ENCODE peak calls at places on chromosome 12, in six cellular contexts. One of them, this sample, is unnamed.

GRCh38 chr12:107826276-107826675 is 51.8 kb downstream of the ASCL4 start:
- DNase-seq in psoas muscle: no peak
- DNase-seq in tibial nerve: no peak
- DNase-seq in left ventricle myocardium inferior: no peak
- DNase-seq in mesenchymal stem cell: no peak
- DNase-seq in lower lobe of right lung: no peak
- DNase-seq in this sample: no peak

GRCh38 chr12:26939953-26940352 is 1.7 kb downstream of the FGFR1OP2 start:
- DNase-seq in tibial nerve: no peak
- DNase-seq in psoas muscle: no peak
- DNase-seq in left ventricle myocardium inferior: no peak
- DNase-seq in lower lobe of right lung: no peak
- DNase-seq in mesenchymal stem cell: no peak
- DNase-seq in this sample: no peak

GRCh38 chr12:3428631-3429030 is 62.4 kb upstream of the PRMT8 start:
- DNase-seq in tibial nerve: no peak
- DNase-seq in left ventricle myocardium inferior: no peak
- DNase-seq in psoas muscle: no peak
- DNase-seq in lower lobe of right lung: no peak
- DNase-seq in mesenchymal stem cell: no peak
- DNase-seq in this sample: no peak

GRCh38 chr12:109433618-109434017 is 43.5 kb downstream of the KCTD10 start:
- DNase-seq in mesenchymal stem cell: no peak
- DNase-seq in tibial nerve: no peak
- DNase-seq in lower lobe of right lung: no peak
- DNase-seq in left ventricle myocardium inferior: peak; percentile 28
- DNase-seq in psoas muscle: peak; percentile 31
- DNase-seq in this sample: no peak

GRCh38 chr12:19201653-19202052 is 72.1 kb downstream of the PLEKHA5 start:
- DNase-seq in lower lobe of right lung: no peak
- DNase-seq in left ventricle myocardium inferior: no peak
- DNase-seq in psoas muscle: no peak
- DNase-seq in tibial nerve: no peak
- DNase-seq in mesenchymal stem cell: peak; percentile 49
- DNase-seq in this sample: no peak

GRCh38 chr12:102833687-102834435 is 83.2 kb downstream of the PAH start:
- DNase-seq in left ventricle myocardium inferior: no peak
- DNase-seq in mesenchymal stem cell: no peak
- DNase-seq in tibial nerve: no peak
- DNase-seq in lower lobe of right lung: no peak
- DNase-seq in psoas muscle: no peak
- DNase-seq in this sample: no peak

GRCh38 chr12:93591137-93591868 is 18.8 kb downstream of the SOCS2 start:
- DNase-seq in lower lobe of right lung: peak; percentile 88
- DNase-seq in tibial nerve: peak; percentile 49
- DNase-seq in left ventricle myocardium inferior: peak; percentile 78
- DNase-seq in psoas muscle: peak; percentile 78
- DNase-seq in mesenchymal stem cell: peak; percentile 91
- DNase-seq in this sample: peak; percentile 94

GRCh38 chr12:71438670-71439361 is 782 bp upstream of the LGR5 start:
- DNase-seq in lower lobe of right lung: no peak
- DNase-seq in tibial nerve: no peak
- DNase-seq in mesenchymal stem cell: peak; percentile 42
- DNase-seq in psoas muscle: no peak
- DNase-seq in left ventricle myocardium inferior: no peak
- DNase-seq in this sample: no peak

GRCh38 chr12:117986705-117987469 is 18.1 kb upstream of the KSR2 start:
- DNase-seq in mesenchymal stem cell: no peak
- DNase-seq in left ventricle myocardium inferior: no peak
- DNase-seq in tibial nerve: no peak
- DNase-seq in lower lobe of right lung: no peak
- DNase-seq in psoas muscle: no peak
- DNase-seq in this sample: no peak

GRCh38 chr12:115932073-115932472 is 345.4 kb downstream of the MED13L start:
- DNase-seq in psoas muscle: no peak
- DNase-seq in lower lobe of right lung: no peak
- DNase-seq in tibial nerve: no peak
- DNase-seq in left ventricle myocardium inferior: no peak
- DNase-seq in mesenchymal stem cell: no peak
- DNase-seq in this sample: no peak

GRCh38 chr12:71220295-71220694 is 62.5 kb upstream of the TSPAN8 start:
- DNase-seq in mesenchymal stem cell: no peak
- DNase-seq in left ventricle myocardium inferior: no peak
- DNase-seq in tibial nerve: no peak
- DNase-seq in lower lobe of right lung: no peak
- DNase-seq in psoas muscle: no peak
- DNase-seq in this sample: no peak

GRCh38 chr12:64672925-64673409 is 62.7 kb downstream of the RASSF3 start:
- DNase-seq in left ventricle myocardium inferior: peak; percentile 49
- DNase-seq in mesenchymal stem cell: peak; percentile 51
- DNase-seq in tibial nerve: no peak
- DNase-seq in psoas muscle: peak; percentile 23
- DNase-seq in lower lobe of right lung: peak; percentile 55
- DNase-seq in this sample: peak; percentile 73
- H3K4me1 ChIP-seq in left ventricle myocardium inferior: peaks cover 100% of the 10 kb centered on the region
- H3K4me1 ChIP-seq in mesenchymal stem cell: peaks cover 21% of the 10 kb centered on the region
- H3K4me1 ChIP-seq in tibial nerve: peaks cover 26% of the 10 kb centered on the region
- H3K4me1 ChIP-seq in psoas muscle: peaks cover 15% of the 10 kb centered on the region
- H3K4me1 ChIP-seq in lower lobe of right lung: peaks cover 99% of the 10 kb centered on the region
- H3K4me1 ChIP-seq in this sample: peaks cover 97% of the 10 kb centered on the region

DNA sequence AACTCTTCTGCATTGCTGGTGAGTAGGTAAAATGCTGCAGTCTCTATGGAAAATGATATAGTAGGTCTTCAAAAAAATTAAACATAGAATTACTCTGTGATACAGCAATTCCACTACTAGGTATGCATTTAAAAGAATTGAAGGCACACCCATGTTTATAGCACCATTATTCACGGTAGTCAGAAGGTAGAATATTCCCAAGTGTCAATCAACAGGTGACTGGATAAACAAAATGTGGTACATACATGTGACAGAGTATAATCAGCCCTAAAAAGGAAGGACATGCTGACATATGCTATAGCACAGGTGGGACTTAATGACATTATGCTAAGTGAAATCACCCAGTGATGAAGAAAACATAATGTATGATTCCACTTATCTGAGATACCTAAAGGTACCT is 123.3 kb downstream of the CCER1 start:
- DNase-seq in psoas muscle: no peak
- DNase-seq in tibial nerve: no peak
- DNase-seq in lower lobe of right lung: no peak
- DNase-seq in left ventricle myocardium inferior: no peak
- DNase-seq in mesenchymal stem cell: no peak
- DNase-seq in this sample: no peak
- H3K4me1 ChIP-seq in psoas muscle: no peaks in the 10 kb centered on the region
- H3K4me1 ChIP-seq in tibial nerve: peaks cover 5% of the 10 kb centered on the region
- H3K4me1 ChIP-seq in lower lobe of right lung: no peaks in the 10 kb centered on the region
- H3K4me1 ChIP-seq in left ventricle myocardium inferior: peaks cover 26% of the 10 kb centered on the region
- H3K4me1 ChIP-seq in mesenchymal stem cell: no peaks in the 10 kb centered on the region
- H3K4me1 ChIP-seq in this sample: peaks cover 11% of the 10 kb centered on the region

GRCh38 chr12:47078086-47078395 is 1.4 kb upstream of the PCED1B start:
- DNase-seq in left ventricle myocardium inferior: no peak
- DNase-seq in lower lobe of right lung: no peak
- DNase-seq in tibial nerve: no peak
- DNase-seq in mesenchymal stem cell: no peak
- DNase-seq in psoas muscle: no peak
- DNase-seq in this sample: no peak

GRCh38 chr12:47079894-47080724 is at the start of gene AMIGO2:
- DNase-seq in mesenchymal stem cell: peak; percentile 77
- DNase-seq in tibial nerve: peak; percentile 14
- DNase-seq in lower lobe of right lung: peak; percentile 72
- DNase-seq in psoas muscle: peak; percentile 57
- DNase-seq in left ventricle myocardium inferior: peak; percentile 51
- DNase-seq in this sample: peak; percentile 83

GRCh38 chr12:47079365-47079893 is at the start of gene PCED1B:
- DNase-seq in left ventricle myocardium inferior: peak; percentile 78
- DNase-seq in lower lobe of right lung: peak; percentile 88
- DNase-seq in psoas muscle: peak; percentile 70
- DNase-seq in tibial nerve: peak; percentile 45
- DNase-seq in mesenchymal stem cell: peak; percentile 73
- DNase-seq in this sample: peak; percentile 91

GRCh38 chr12:47077206-47078085 is 2.0 kb upstream of the PCED1B start:
- DNase-seq in tibial nerve: no peak
- DNase-seq in psoas muscle: no peak
- DNase-seq in lower lobe of right lung: no peak
- DNase-seq in mesenchymal stem cell: no peak
- DNase-seq in left ventricle myocardium inferior: no peak
- DNase-seq in this sample: no peak

GRCh38 chr12:47078733-47079364 is 572 bp upstream of the PCED1B start:
- DNase-seq in tibial nerve: no peak
- DNase-seq in lower lobe of right lung: peak; percentile 62
- DNase-seq in left ventricle myocardium inferior: no peak
- DNase-seq in mesenchymal stem cell: peak; percentile 49
- DNase-seq in psoas muscle: peak; percentile 17
- DNase-seq in this sample: peak; percentile 87
- H3K4me1 ChIP-seq in tibial nerve: peaks cover 29% of the 10 kb centered on the region
- H3K4me1 ChIP-seq in lower lobe of right lung: peaks cover 58% of the 10 kb centered on the region
- H3K4me1 ChIP-seq in left ventricle myocardium inferior: peaks cover 41% of the 10 kb centered on the region
- H3K4me1 ChIP-seq in mesenchymal stem cell: peaks cover 13% of the 10 kb centered on the region
- H3K4me1 ChIP-seq in psoas muscle: peaks cover 13% of the 10 kb centered on the region
- H3K4me1 ChIP-seq in this sample: no peaks in the 10 kb centered on the region

GRCh38 chr12:113246478-113247122 is 25.3 kb downstream of the TPCN1 start:
- DNase-seq in lower lobe of right lung: no peak
- DNase-seq in tibial nerve: no peak
- DNase-seq in mesenchymal stem cell: no peak
- DNase-seq in left ventricle myocardium inferior: no peak
- DNase-seq in psoas muscle: no peak
- DNase-seq in this sample: no peak
- H3K4me1 ChIP-seq in lower lobe of right lung: peaks cover 55% of the 10 kb centered on the region
- H3K4me1 ChIP-seq in tibial nerve: peaks cover 59% of the 10 kb centered on the region
- H3K4me1 ChIP-seq in mesenchymal stem cell: peaks cover 39% of the 10 kb centered on the region
- H3K4me1 ChIP-seq in left ventricle myocardium inferior: peaks cover 98% of the 10 kb centered on the region
- H3K4me1 ChIP-seq in psoas muscle: peaks cover 74% of the 10 kb centered on the region
- H3K4me1 ChIP-seq in this sample: peaks cover 52% of the 10 kb centered on the region

GRCh38 chr12:105330283-105330937 is at the start of gene C12orf75:
- DNase-seq in lower lobe of right lung: peak; percentile 66
- DNase-seq in tibial nerve: peak; percentile 48
- DNase-seq in left ventricle myocardium inferior: peak; percentile 56
- DNase-seq in mesenchymal stem cell: peak; percentile 74
- DNase-seq in psoas muscle: peak; percentile 73
- DNase-seq in this sample: peak; percentile 70
- H3K4me1 ChIP-seq in lower lobe of right lung: peaks cover 10% of the 10 kb centered on the region
- H3K4me1 ChIP-seq in tibial nerve: peaks cover 43% of the 10 kb centered on the region
- H3K4me1 ChIP-seq in left ventricle myocardium inferior: peaks cover 13% of the 10 kb centered on the region
- H3K4me1 ChIP-seq in mesenchymal stem cell: peaks cover 11% of the 10 kb centered on the region
- H3K4me1 ChIP-seq in psoas muscle: peaks cover 12% of the 10 kb centered on the region
- H3K4me1 ChIP-seq in this sample: peaks cover 5% of the 10 kb centered on the region

DNA sequence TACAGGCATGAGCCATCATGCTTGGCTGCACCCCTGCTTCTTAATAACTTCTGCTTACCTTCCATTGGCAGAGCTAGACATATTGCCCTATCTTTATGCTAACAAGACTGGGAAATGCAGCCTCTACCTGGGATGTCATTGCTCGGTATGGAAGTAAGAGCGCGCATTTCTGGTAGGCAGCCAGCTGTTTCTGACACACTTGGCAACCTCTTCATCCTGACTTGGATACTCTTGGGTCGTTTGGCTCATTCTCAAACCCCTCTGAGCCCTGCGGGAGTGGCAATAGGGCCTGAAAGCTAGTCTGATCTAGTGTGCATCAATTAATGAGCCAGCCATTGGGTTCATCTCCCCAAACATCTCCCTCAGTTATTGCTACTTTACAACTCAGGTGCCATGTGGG is 5.4 kb upstream of the PLBD1 start:
- DNase-seq in left ventricle myocardium inferior: no peak
- DNase-seq in psoas muscle: no peak
- DNase-seq in mesenchymal stem cell: no peak
- DNase-seq in tibial nerve: no peak
- DNase-seq in lower lobe of right lung: no peak
- DNase-seq in this sample: no peak
- H3K4me1 ChIP-seq in left ventricle myocardium inferior: peaks cover 15% of the 10 kb centered on the region
- H3K4me1 ChIP-seq in psoas muscle: no peaks in the 10 kb centered on the region
- H3K4me1 ChIP-seq in mesenchymal stem cell: no peaks in the 10 kb centered on the region
- H3K4me1 ChIP-seq in tibial nerve: no peaks in the 10 kb centered on the region
- H3K4me1 ChIP-seq in lower lobe of right lung: peaks cover 7% of the 10 kb centered on the region
- H3K4me1 ChIP-seq in this sample: peaks cover 6% of the 10 kb centered on the region

GRCh38 chr12:77374687-77375086 is 309.3 kb upstream of the E2F7 start:
- DNase-seq in mesenchymal stem cell: no peak
- DNase-seq in lower lobe of right lung: no peak
- DNase-seq in psoas muscle: no peak
- DNase-seq in left ventricle myocardium inferior: no peak
- DNase-seq in tibial nerve: no peak
- DNase-seq in this sample: no peak
- H3K4me1 ChIP-seq in mesenchymal stem cell: no peaks in the 10 kb centered on the region
- H3K4me1 ChIP-seq in lower lobe of right lung: no peaks in the 10 kb centered on the region
- H3K4me1 ChIP-seq in psoas muscle: no peaks in the 10 kb centered on the region
- H3K4me1 ChIP-seq in left ventricle myocardium inferior: no peaks in the 10 kb centered on the region
- H3K4me1 ChIP-seq in tibial nerve: no peaks in the 10 kb centered on the region
- H3K4me1 ChIP-seq in this sample: no peaks in the 10 kb centered on the region

GRCh38 chr12:14157129-14157747 is 175.8 kb upstream of the GRIN2B start:
- DNase-seq in lower lobe of right lung: no peak
- DNase-seq in left ventricle myocardium inferior: no peak
- DNase-seq in mesenchymal stem cell: no peak
- DNase-seq in psoas muscle: no peak
- DNase-seq in tibial nerve: no peak
- DNase-seq in this sample: no peak

GRCh38 chr12:14156606-14157005 is 175.2 kb upstream of the GRIN2B start:
- DNase-seq in left ventricle myocardium inferior: no peak
- DNase-seq in tibial nerve: no peak
- DNase-seq in lower lobe of right lung: no peak
- DNase-seq in mesenchymal stem cell: no peak
- DNase-seq in psoas muscle: no peak
- DNase-seq in this sample: no peak

GRCh38 chr12:14148489-14149240 is 167.3 kb upstream of the GRIN2B start:
- DNase-seq in mesenchymal stem cell: no peak
- DNase-seq in left ventricle myocardium inferior: no peak
- DNase-seq in tibial nerve: no peak
- DNase-seq in psoas muscle: no peak
- DNase-seq in lower lobe of right lung: no peak
- DNase-seq in this sample: no peak

DNA sequence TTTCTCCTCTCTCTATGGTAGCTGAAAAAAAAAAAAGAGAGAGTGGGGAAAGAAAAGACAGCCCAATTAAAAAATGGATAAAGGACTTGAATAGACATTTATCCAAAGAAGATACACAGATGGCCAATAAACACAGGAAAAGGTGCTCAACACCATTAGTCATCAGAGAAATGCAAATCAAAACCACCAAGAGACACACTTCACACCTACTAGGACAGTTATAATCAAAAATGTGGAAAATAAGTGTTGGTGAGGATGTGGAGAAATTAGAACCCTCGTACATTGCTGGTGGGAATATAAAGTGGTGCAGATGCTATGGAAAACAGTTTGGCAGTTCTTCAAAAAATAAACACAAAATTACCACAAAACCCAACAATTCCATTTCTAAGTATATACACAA is 172.4 kb upstream of the GRIN2B start:
- DNase-seq in tibial nerve: no peak
- DNase-seq in lower lobe of right lung: no peak
- DNase-seq in mesenchymal stem cell: no peak
- DNase-seq in psoas muscle: no peak
- DNase-seq in left ventricle myocardium inferior: no peak
- DNase-seq in this sample: no peak
- H3K4me1 ChIP-seq in tibial nerve: no peaks in the 10 kb centered on the region
- H3K4me1 ChIP-seq in lower lobe of right lung: no peaks in the 10 kb centered on the region
- H3K4me1 ChIP-seq in mesenchymal stem cell: no peaks in the 10 kb centered on the region
- H3K4me1 ChIP-seq in psoas muscle: no peaks in the 10 kb centered on the region
- H3K4me1 ChIP-seq in left ventricle myocardium inferior: no peaks in the 10 kb centered on the region
- H3K4me1 ChIP-seq in this sample: no peaks in the 10 kb centered on the region

GRCh38 chr12:6949063-6949594 is 2.0 kb upstream of the PTPN6 start:
- DNase-seq in lower lobe of right lung: peak; percentile 78
- DNase-seq in psoas muscle: peak; percentile 11
- DNase-seq in tibial nerve: no peak
- DNase-seq in left ventricle myocardium inferior: peak; percentile 13
- DNase-seq in mesenchymal stem cell: no peak
- DNase-seq in this sample: no peak
- H3K4me1 ChIP-seq in lower lobe of right lung: peaks cover 55% of the 10 kb centered on the region
- H3K4me1 ChIP-seq in psoas muscle: peaks cover 17% of the 10 kb centered on the region
- H3K4me1 ChIP-seq in tibial nerve: peaks cover 46% of the 10 kb centered on the region
- H3K4me1 ChIP-seq in left ventricle myocardium inferior: peaks cover 42% of the 10 kb centered on the region
- H3K4me1 ChIP-seq in mesenchymal stem cell: peaks cover 28% of the 10 kb centered on the region
- H3K4me1 ChIP-seq in this sample: no peaks in the 10 kb centered on the region

This sample was measured in sigmoid colon.